ENCODE peak calls at places on chromosomes 13 and 19, in four cellular contexts. One of them, this sample, is unnamed.
A peak's percentile ranks its signal among the peaks of the same experiment; 100 is the strongest.

GRCh38 chr13:42883771-42884170 is 102.4 kb downstream of the FAM216B start:
- DNase-seq in IMR-90: peak; percentile 33
- DNase-seq in uterus: no peak
- DNase-seq in ascending aorta: no peak
- DNase-seq in this sample: peak; percentile 79

GRCh38 chr13:23715762-23716235 is 145.6 kb downstream of the TNFRSF19 start:
- DNase-seq in IMR-90: no peak
- DNase-seq in uterus: no peak
- DNase-seq in ascending aorta: no peak
- DNase-seq in this sample: no peak

GRCh38 chr13:42328672-42329071 is 56.7 kb downstream of the AKAP11 start:
- DNase-seq in IMR-90: no peak
- DNase-seq in uterus: no peak
- DNase-seq in ascending aorta: no peak
- DNase-seq in this sample: peak; percentile 32

GRCh38 chr13:71879129-71879535 is 12.1 kb upstream of the DACH1 start:
- DNase-seq in IMR-90: peak; percentile 27
- DNase-seq in uterus: no peak
- DNase-seq in ascending aorta: no peak
- DNase-seq in this sample: peak; percentile 69

GRCh38 chr19:55777528-55777927 is 8.6 kb downstream of the RFPL4AL1 start:
- DNase-seq in IMR-90: no peak
- DNase-seq in uterus: no peak
- DNase-seq in ascending aorta: no peak
- DNase-seq in this sample: no peak

GRCh38 chr19:19489804-19490204 is 25.5 kb downstream of the TSSK6 start:
- DNase-seq in IMR-90: no peak
- DNase-seq in uterus: no peak
- DNase-seq in ascending aorta: no peak
- DNase-seq in this sample: no peak

GRCh38 chr13:40233731-40234195 is 432.7 kb downstream of the FOXO1 start:
- DNase-seq in IMR-90: no peak
- DNase-seq in uterus: peak; percentile 76
- DNase-seq in ascending aorta: no peak
- DNase-seq in this sample: no peak

GRCh38 chr13:75495938-75496337 is 14.0 kb upstream of the TBC1D4 start:
- DNase-seq in IMR-90: peak; percentile 80
- DNase-seq in uterus: no peak
- DNase-seq in ascending aorta: no peak
- DNase-seq in this sample: peak; percentile 68

GRCh38 chr13:39915418-39915817 is 260.0 kb downstream of the COG6 start:
- DNase-seq in IMR-90: no peak
- DNase-seq in uterus: no peak
- DNase-seq in ascending aorta: no peak
- DNase-seq in this sample: no peak

GRCh38 chr19:49669511-49669910 is 3.8 kb downstream of the BCL2L12 start:
- DNase-seq in IMR-90: no peak
- DNase-seq in uterus: no peak
- DNase-seq in ascending aorta: no peak
- DNase-seq in this sample: no peak

GRCh38 chr19:12932392-12933286 is 872 bp downstream of the FARSA start:
- DNase-seq in IMR-90: no peak
- DNase-seq in uterus: no peak
- DNase-seq in ascending aorta: no peak
- DNase-seq in this sample: no peak

GRCh38 chr19:50187937-50188336 is 15.5 kb upstream of the MYH14 start:
- DNase-seq in IMR-90: no peak
- DNase-seq in uterus: no peak
- DNase-seq in ascending aorta: no peak
- DNase-seq in this sample: no peak

GRCh38 chr19:39765091-39766076 is 13.3 kb upstream of the LEUTX start:
- DNase-seq in IMR-90: peak; percentile 41
- DNase-seq in uterus: peak; percentile 17
- DNase-seq in ascending aorta: no peak
- DNase-seq in this sample: peak; percentile 66

GRCh38 chr19:48636859-48637448 is at the start of gene DBP:
- DNase-seq in IMR-90: no peak
- DNase-seq in uterus: no peak
- DNase-seq in ascending aorta: no peak
- DNase-seq in this sample: no peak

GRCh38 chr13:64158910-64159309 is 2743.3 kb upstream of the PCDH20 start:
- DNase-seq in IMR-90: peak; percentile 41
- DNase-seq in uterus: no peak
- DNase-seq in ascending aorta: no peak
- DNase-seq in this sample: peak; percentile 74

GRCh38 chr13:42836930-42837329 is 55.5 kb downstream of the FAM216B start:
- DNase-seq in IMR-90: peak; percentile 51
- DNase-seq in uterus: no peak
- DNase-seq in ascending aorta: no peak
- DNase-seq in this sample: peak; percentile 78

GRCh38 chr13:42038661-42039456 is 9.6 kb upstream of the DGKH start:
- DNase-seq in IMR-90: peak; percentile 28
- DNase-seq in uterus: no peak
- DNase-seq in ascending aorta: no peak
- DNase-seq in this sample: no peak

GRCh38 chr19:16076958-16077611 is 790 bp downstream of the TPM4 start:
- DNase-seq in IMR-90: no peak
- DNase-seq in uterus: no peak
- DNase-seq in ascending aorta: no peak
- DNase-seq in this sample: no peak

GRCh38 chr13:20525144-20525600 is 485 bp downstream of the CRYL1 start:
- DNase-seq in IMR-90: no peak
- DNase-seq in uterus: peak; percentile 23
- DNase-seq in ascending aorta: no peak
- DNase-seq in this sample: peak; percentile 3

GRCh38 chr13:44844786-44845185 is 144.5 kb downstream of the NUFIP1 start:
- DNase-seq in IMR-90: no peak
- DNase-seq in uterus: no peak
- DNase-seq in ascending aorta: no peak
- DNase-seq in this sample: no peak

GRCh38 chr13:44159633-44160279 is 213.9 kb upstream of the SERP2 start:
- DNase-seq in IMR-90: no peak
- DNase-seq in uterus: no peak
- DNase-seq in ascending aorta: no peak
- DNase-seq in this sample: no peak

GRCh38 chr13:101773062-101773461 is 320.6 kb downstream of the ITGBL1 start:
- DNase-seq in IMR-90: no peak
- DNase-seq in uterus: no peak
- DNase-seq in ascending aorta: no peak
- DNase-seq in this sample: peak; percentile 3

GRCh38 chr13:108345016-108345415 is 75.5 kb downstream of the TNFSF13B start:
- DNase-seq in IMR-90: no peak
- DNase-seq in uterus: no peak
- DNase-seq in ascending aorta: no peak
- DNase-seq in this sample: no peak

GRCh38 chr19:40450664-40451063 is 6.5 kb upstream of the SERTAD3 start:
- DNase-seq in IMR-90: no peak
- DNase-seq in uterus: no peak
- DNase-seq in ascending aorta: no peak
- DNase-seq in this sample: no peak

GRCh38 chr19:13833330-13834265 is 38.4 kb downstream of the ZSWIM4 start:
- DNase-seq in IMR-90: peak; percentile 86
- DNase-seq in uterus: peak; percentile 96
- DNase-seq in ascending aorta: peak; percentile 83
- DNase-seq in this sample: peak; percentile 90

GRCh38 chr13:42056585-42056984 is 8.1 kb downstream of the DGKH start:
- DNase-seq in IMR-90: no peak
- DNase-seq in uterus: no peak
- DNase-seq in ascending aorta: no peak
- DNase-seq in this sample: no peak

GRCh38 chr13:109737606-109738005 is 48.8 kb downstream of the IRS2 start:
- DNase-seq in IMR-90: peak; percentile 65
- DNase-seq in uterus: no peak
- DNase-seq in ascending aorta: no peak
- DNase-seq in this sample: no peak

GRCh38 chr13:99620806-99621205 is 119.5 kb downstream of the TM9SF2 start:
- DNase-seq in IMR-90: no peak
- DNase-seq in uterus: no peak
- DNase-seq in ascending aorta: no peak
- DNase-seq in this sample: no peak

GRCh38 chr13:99619207-99619606 is 117.9 kb downstream of the TM9SF2 start:
- DNase-seq in IMR-90: no peak
- DNase-seq in uterus: no peak
- DNase-seq in ascending aorta: no peak
- DNase-seq in this sample: no peak

GRCh38 chr13:99614465-99614885 is 113.2 kb downstream of the TM9SF2 start:
- DNase-seq in IMR-90: no peak
- DNase-seq in uterus: no peak
- DNase-seq in ascending aorta: no peak
- DNase-seq in this sample: peak; percentile 33

GRCh38 chr13:99617474-99618255 is 116.4 kb downstream of the TM9SF2 start:
- DNase-seq in IMR-90: peak; percentile 38
- DNase-seq in uterus: peak; percentile 37
- DNase-seq in ascending aorta: no peak
- DNase-seq in this sample: peak; percentile 65
- TF ChIP-seq CTCF in IMR-90: peak; percentile 62
- TF ChIP-seq CTCF in uterus: peak; percentile 33
- TF ChIP-seq CTCF in ascending aorta: peak; percentile 72
- TF ChIP-seq CTCF in this sample: peak; percentile 85

DNA sequence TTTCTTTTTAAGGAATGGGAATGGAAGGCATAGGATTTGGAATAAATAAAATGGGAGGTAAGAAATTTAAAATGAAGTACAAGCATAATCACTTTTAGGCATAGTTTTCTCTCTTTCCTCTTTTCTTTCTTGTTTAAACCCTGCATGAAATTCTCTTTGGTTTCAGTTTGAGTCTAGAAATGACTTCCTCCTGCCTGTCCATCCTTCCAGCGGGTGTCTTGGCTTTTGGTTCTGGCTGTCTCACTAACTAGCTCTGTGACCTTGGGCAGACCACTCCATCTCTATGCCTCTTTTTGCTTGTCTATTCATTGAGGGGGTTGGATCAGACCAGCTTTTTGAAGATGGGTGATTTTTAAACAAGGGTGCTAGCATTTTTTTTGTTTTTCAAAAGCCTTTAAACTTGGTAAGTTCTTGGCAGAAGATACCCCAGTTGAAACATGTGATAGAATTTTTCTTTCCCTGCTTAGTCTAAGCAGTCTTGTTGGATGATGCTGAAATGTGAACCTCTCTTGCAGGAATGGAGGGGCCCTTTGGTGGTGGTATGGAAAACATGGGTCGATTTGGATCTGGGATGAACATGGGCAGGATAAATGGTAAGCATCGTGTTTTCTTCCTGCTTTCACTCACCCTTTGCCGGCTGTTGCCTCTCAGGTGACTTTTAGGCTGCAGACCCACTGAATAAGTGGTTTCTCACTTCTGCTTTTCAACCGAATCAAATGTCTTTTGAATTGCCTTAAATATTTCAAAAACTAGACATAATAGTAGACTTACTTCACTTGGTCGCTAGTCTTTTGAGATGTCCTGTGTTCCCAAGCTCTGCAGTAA is 28.6 kb downstream of the PRAM1 start:
- DNase-seq in IMR-90: no peak
- DNase-seq in uterus: no peak
- DNase-seq in ascending aorta: no peak
- DNase-seq in this sample: no peak
- H3K4me3 ChIP-seq in IMR-90: no peak overlapping the region
- H3K4me3 ChIP-seq in uterus: no peak overlapping the region
- H3K4me3 ChIP-seq in ascending aorta: no peak overlapping the region
- H3K4me3 ChIP-seq in this sample: no peak overlapping the region

GRCh38 chr13:53250977-53251376 is 222.4 kb downstream of the OLFM4 start:
- DNase-seq in IMR-90: no peak
- DNase-seq in uterus: no peak
- DNase-seq in ascending aorta: no peak
- DNase-seq in this sample: no peak

GRCh38 chr13:53249236-53249635 is 220.6 kb downstream of the OLFM4 start:
- DNase-seq in IMR-90: no peak
- DNase-seq in uterus: no peak
- DNase-seq in ascending aorta: no peak
- DNase-seq in this sample: no peak

GRCh38 chr13:53254495-53254894 is 225.9 kb downstream of the OLFM4 start:
- DNase-seq in IMR-90: no peak
- DNase-seq in uterus: no peak
- DNase-seq in ascending aorta: no peak
- DNase-seq in this sample: no peak

GRCh38 chr13:53255795-53256194 is 227.2 kb downstream of the OLFM4 start:
- DNase-seq in IMR-90: no peak
- DNase-seq in uterus: no peak
- DNase-seq in ascending aorta: no peak
- DNase-seq in this sample: no peak

GRCh38 chr13:53250272-53250875 is 221.8 kb downstream of the OLFM4 start:
- DNase-seq in IMR-90: peak; percentile 72
- DNase-seq in uterus: no peak
- DNase-seq in ascending aorta: no peak
- DNase-seq in this sample: peak; percentile 83
- TF ChIP-seq CTCF in IMR-90: peak; percentile 79
- TF ChIP-seq CTCF in uterus: peak; percentile 52
- TF ChIP-seq CTCF in ascending aorta: peak; percentile 57
- TF ChIP-seq CTCF in this sample: peak; percentile 75

GRCh38 chr13:94968040-94968756 is 255.9 kb upstream of the SOX21 start:
- DNase-seq in IMR-90: no peak
- DNase-seq in uterus: no peak
- DNase-seq in ascending aorta: no peak
- DNase-seq in this sample: no peak
- H3K4me3 ChIP-seq in IMR-90: no peak overlapping the region
- H3K4me3 ChIP-seq in uterus: no peak overlapping the region
- H3K4me3 ChIP-seq in ascending aorta: peak overlapping the region; percentile 33
- H3K4me3 ChIP-seq in this sample: peak overlapping the region; percentile 26

GRCh38 chr19:32674153-32674958 is 624 bp downstream of the ANKRD27 start:
- DNase-seq in IMR-90: no peak
- DNase-seq in uterus: no peak
- DNase-seq in ascending aorta: no peak
- DNase-seq in this sample: no peak
- TF ChIP-seq CTCF in IMR-90: no peak
- TF ChIP-seq CTCF in uterus: no peak
- TF ChIP-seq CTCF in ascending aorta: no peak
- TF ChIP-seq CTCF in this sample: no peak

DNA sequence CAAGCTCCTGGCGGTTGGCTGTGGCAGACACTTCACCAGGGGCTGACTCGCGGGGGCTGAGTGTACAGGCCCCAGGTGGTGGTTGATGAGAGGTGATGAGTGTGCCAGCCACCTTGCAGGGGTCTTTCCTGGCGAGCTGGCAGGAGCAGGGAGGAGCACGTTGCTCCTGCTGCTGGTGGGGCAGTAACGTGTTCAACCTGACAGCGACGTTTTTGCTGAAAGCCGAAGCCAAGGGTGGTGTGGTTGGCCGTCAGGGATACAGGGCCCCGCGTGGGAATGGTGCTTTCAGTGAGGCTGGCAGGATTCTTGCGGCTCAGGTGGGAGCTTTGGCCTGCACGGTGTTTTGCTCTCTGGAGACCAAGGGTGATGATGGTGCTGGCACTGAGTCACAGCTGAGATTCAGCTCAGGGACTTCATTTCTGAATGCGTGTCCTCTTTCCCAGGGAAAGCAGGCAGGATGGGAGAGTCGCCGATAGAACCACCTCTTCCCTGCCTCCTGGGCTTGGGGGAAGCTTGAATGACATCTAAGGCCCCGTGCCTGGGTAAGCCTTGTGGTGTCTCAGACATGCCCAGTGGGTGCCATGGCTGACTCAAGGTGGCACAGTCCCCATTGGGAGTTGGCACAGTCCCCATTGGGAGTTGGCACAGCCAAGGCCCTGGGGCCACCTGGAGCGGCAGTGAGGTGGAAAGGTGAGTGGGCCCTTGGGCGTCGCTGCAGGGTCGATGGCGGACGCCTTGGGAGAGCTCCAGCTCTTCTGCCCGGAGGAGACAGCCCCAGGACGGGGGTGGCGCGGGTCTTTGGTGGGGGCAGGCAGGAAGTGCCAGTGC is 8.8 kb downstream of the DAZAP1 start:
- DNase-seq in IMR-90: peak; percentile 31
- DNase-seq in uterus: no peak
- DNase-seq in ascending aorta: no peak
- DNase-seq in this sample: peak; percentile 28
- H3K4me3 ChIP-seq in IMR-90: no peak overlapping the region
- H3K4me3 ChIP-seq in uterus: no peak overlapping the region
- H3K4me3 ChIP-seq in ascending aorta: no peak overlapping the region
- H3K4me3 ChIP-seq in this sample: peak overlapping the region; percentile 21